ENCODE peak calls at places on chromosomes 2 and 18, in five cellular contexts. E, C, R, T and N are unnamed samples.

GRCh38 chr2:117717072-117717471 is 97.4 kb upstream of the DDX18 start:
- DNase-seq in R (no peak), C (no peak), E (no peak), T (no peak), N (no peak)

GRCh38 chr2:70995227-70995729 is 605 bp upstream of the TEX261 start:
- DNase-seq in T (peak; percentile 70), R (peak; percentile 27), E (peak; percentile 72), C (peak; percentile 56), N (no peak)

GRCh38 chr2:121254748-121255147 is 30.3 kb downstream of the TFCP2L1 start:
- DNase-seq in R (no peak), T (no peak), C (no peak), E (no peak), N (no peak)

GRCh38 chr2:25386662-25387478 is 45.1 kb upstream of the DNMT3A start:
- DNase-seq in E (no peak), T (no peak), C (no peak), R (no peak), N (no peak)

GRCh38 chr2:237723613-237724012 is 75.0 kb upstream of the RBM44 start:
- DNase-seq in E (peak; percentile 62), R (peak; percentile 51), T (peak; percentile 92), C (no peak), N (no peak)

GRCh38 chr2:67135201-67135600 is 261.9 kb upstream of the ETAA1 start:
- DNase-seq in E (no peak), C (no peak), R (no peak), T (no peak), N (no peak)

GRCh38 chr2:152176113-152176714 is 651 bp upstream of the STAM2 start:
- DNase-seq in E (no peak), R (no peak), C (no peak), T (no peak), N (no peak)

GRCh38 chr2:190069936-190070696 is 7.6 kb upstream of the MSTN start:
- DNase-seq in T (peak; percentile 33), C (peak; percentile 74), E (peak; percentile 30), R (peak; percentile 85), N (no peak)

GRCh38 chr2:76711490-76711889 is 810.7 kb downstream of the LRRTM4 start:
- DNase-seq in R (no peak), C (no peak), T (no peak), E (no peak), N (no peak)

GRCh38 chr2:45344502-45344901 is 266.6 kb downstream of the SRBD1 start:
- DNase-seq in C (no peak), E (no peak), R (no peak), T (no peak), N (no peak)

GRCh38 chr2:211928186-211928585 is 610.4 kb downstream of the ERBB4 start:
- DNase-seq in C (no peak), E (no peak), R (no peak), T (no peak), N (no peak)

GRCh38 chr2:21643180-21643579 is 519.4 kb downstream of the TDRD15 start:
- DNase-seq in R (no peak), E (no peak), C (no peak), T (no peak), N (no peak)
- H3K27ac ChIP-seq in R (no peak overlapping the region), E (no peak overlapping the region), C (no peak overlapping the region), T (no peak overlapping the region), N (no peak overlapping the region)

GRCh38 chr2:135776367-135776766 is 34.7 kb downstream of the UBXN4 start:
- DNase-seq in C (no peak), R (no peak), E (no peak), T (no peak), N (no peak)
- H3K36me3 ChIP-seq in C (peaks cover 85% of the 10 kb centered on the region), R (peaks cover 7% of the 10 kb centered on the region), E (peaks cover 81% of the 10 kb centered on the region), T (peaks cover 19% of the 10 kb centered on the region), N (peaks cover 64% of the 10 kb centered on the region)

GRCh38 chr18:59655661-59656060 is 41.6 kb downstream of the CCBE1 start:
- DNase-seq in E (no peak), R (no peak), C (no peak), T (no peak), N (no peak)
- H3K27ac ChIP-seq in E (no peak overlapping the region), R (no peak overlapping the region), C (no peak overlapping the region), T (no peak overlapping the region), N (no peak overlapping the region)

GRCh38 chr18:36124841-36125240 is 4.3 kb downstream of the SLC39A6 start:
- DNase-seq in C (no peak), T (no peak), R (no peak), E (no peak), N (no peak)
- H3K36me3 ChIP-seq in C (peaks cover 23% of the 10 kb centered on the region), T (no peaks in the 10 kb centered on the region), R (peaks cover 5% of the 10 kb centered on the region), E (peaks cover 53% of the 10 kb centered on the region), N (peaks cover 14% of the 10 kb centered on the region)

DNA sequence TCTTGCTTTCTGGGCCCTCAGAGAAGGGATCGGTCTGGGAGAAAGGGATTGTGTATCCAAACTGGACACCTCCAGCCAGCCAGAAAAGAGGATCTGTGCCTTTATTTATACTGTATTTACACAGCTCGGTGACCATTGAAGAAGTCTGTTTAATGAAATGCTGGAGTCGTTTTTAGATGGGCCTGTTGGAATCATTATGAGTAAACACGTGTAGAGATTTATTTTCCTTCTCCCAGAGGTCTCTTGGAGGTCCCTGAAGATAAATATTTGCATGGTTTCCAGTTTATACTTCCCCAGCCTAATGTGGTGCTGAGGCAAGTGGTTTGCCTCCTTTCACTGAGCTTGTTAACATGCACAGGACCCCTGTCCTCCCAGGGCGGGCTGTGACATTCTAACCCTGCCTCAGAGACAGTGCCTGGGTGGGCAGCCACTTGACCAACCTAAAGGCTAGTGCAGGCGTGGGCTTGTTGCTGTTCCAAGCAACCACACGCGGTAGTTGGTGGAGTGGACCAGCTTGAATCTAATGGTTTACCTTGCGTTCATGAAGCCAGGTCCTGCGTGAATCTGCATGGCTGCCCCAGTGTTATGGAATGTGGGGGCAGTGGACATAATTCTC is 130.0 kb upstream of the DLX2 start:
- DNase-seq in C (no peak), T (no peak), R (peak; percentile 47), E (no peak), N (no peak)
- H3K27ac ChIP-seq in C (no peak overlapping the region), T (peak overlapping the region; percentile 26), R (no peak overlapping the region), E (no peak overlapping the region), N (no peak overlapping the region)